ENCODE peak calls at places on chromosome 7, in four cellular contexts. H is GM12891, W is GM12878, G is K562. T is an unnamed sample.

GRCh38 chr7:105210721-105211205 is 178.0 kb downstream of the SRPK2 start:
- DNase-seq in G (no peak), W (peak), H (peak), T (no peak)

GRCh38 chr7:132760241-132760616 is 184.0 kb upstream of the PLXNA4 start:
- DNase-seq in H (no peak), G (no peak), W (no peak), T (peak)

GRCh38 chr7:131072505-131073091 is 255.1 kb upstream of the MKLN1 start:
- DNase-seq in W (no peak), H (no peak), G (peak), T (peak)

GRCh38 chr7:20201380-20201779 is 15.8 kb downstream of the MACC1 start:
- DNase-seq in W (no peak), H (no peak), G (no peak), T (peak)

GRCh38 chr7:77696643-77697534 is 630 bp downstream of the RSBN1L start:
- DNase-seq in G (peak), H (no peak), W (no peak), T (peak)

GRCh38 chr7:135620980-135621850 is 41.1 kb upstream of the STMP1 start:
- DNase-seq in W (no peak), G (peak), H (no peak), T (peak)

GRCh38 chr7:42237162-42237821 is at the start of gene GLI3:
- DNase-seq in G (peak), H (peak), W (no peak), T (peak)

GRCh38 chr7:104550362-104550761 is 222.0 kb downstream of the LHFPL3 start:
- DNase-seq in W (no peak), G (no peak), H (no peak), T (no peak)

GRCh38 chr7:103074519-103075336 is at the start of the genes ARMC10 and FBXL13:
- DNase-seq in H (peak), W (peak), G (peak), T (peak)

GRCh38 chr7:8111282-8111681 is 142.7 kb downstream of the GLCCI1 start:
- DNase-seq in G (no peak), H (no peak), W (no peak), T (no peak)

GRCh38 chr7:150379590-150380379 is 655 bp downstream of the ZNF775 start:
- DNase-seq in W (no peak), G (no peak), H (no peak), T (no peak)

GRCh38 chr7:27739914-27740448 is at the start of gene TAX1BP1:
- DNase-seq in G (peak), H (peak), W (peak), T (peak)

GRCh38 chr7:127252380-127252718 is 392 bp downstream of the GRM8 start:
- DNase-seq in W (no peak), G (no peak), H (no peak), T (no peak)

GRCh38 chr7:151342811-151343210 is 1.2 kb downstream of the NUB1 start:
- DNase-seq in W (no peak), H (no peak), G (no peak), T (no peak)

GRCh38 chr7:50449501-50449880 is 659 bp downstream of the FIGNL1 start:
- DNase-seq in G (no peak), W (no peak), H (no peak), T (no peak)

GRCh38 chr7:50448823-50449222 is 1.3 kb downstream of the FIGNL1 start:
- DNase-seq in G (no peak), W (no peak), H (no peak), T (no peak)

GRCh38 chr7:50450691-50451051 is 521 bp upstream of the FIGNL1 start:
- DNase-seq in W (no peak), H (no peak), G (no peak), T (no peak)

GRCh38 chr7:50446542-50446960 is 3.6 kb downstream of the FIGNL1 start:
- DNase-seq in G (no peak), W (peak), H (no peak), T (no peak)

DNA sequence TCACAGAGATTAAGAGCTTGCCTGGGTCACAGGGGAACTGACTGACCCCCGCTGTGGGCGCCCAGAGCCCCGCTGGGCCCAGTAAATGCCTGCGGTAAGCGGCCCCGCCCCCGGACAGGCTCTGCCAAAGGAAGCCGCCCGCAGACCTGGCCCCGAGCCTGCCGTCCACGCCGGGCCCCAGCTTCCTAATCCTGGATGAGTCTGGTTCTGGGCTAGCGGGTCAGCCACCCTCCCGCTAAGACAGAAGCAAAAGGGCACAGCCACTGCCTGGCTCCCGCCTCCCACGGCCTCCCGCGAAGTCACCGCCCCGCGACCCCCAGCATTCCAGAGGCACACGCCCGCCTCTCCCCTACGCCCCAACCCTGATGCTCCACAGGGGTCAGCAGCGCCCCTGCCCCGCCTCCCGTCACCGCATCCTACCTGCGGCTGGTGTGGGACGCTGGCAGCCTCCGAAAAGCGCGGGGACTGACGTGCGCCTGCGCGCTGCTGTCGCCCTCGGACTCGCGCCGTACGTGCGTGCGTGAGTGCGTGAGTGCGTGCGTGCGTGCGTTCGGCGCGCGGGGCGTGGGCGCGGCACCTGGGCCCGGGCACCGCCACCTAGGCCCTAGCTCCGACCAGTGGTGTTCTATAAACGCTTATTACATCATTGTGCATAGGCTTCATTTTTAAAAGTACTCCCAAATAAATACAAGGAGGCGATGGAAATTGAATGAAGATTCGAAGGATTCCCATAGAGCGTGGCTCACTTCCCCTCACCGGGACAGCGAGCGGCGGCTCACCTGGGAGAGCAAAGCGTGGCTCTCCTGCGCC is at the start of gene FIGNL1:
- DNase-seq in W (peak), G (peak), H (peak), T (peak)
- TF ChIP-seq SPI1 in W (no peak), G (no peak), H (peak), T (peak)

GRCh38 chr7:99551329-99551728 is 585 bp downstream of the FAM200A start:
- DNase-seq in G (no peak), H (no peak), W (no peak), T (no peak)
- TF ChIP-seq SPI1 in G (no peak), H (no peak), W (no peak), T (no peak)

GRCh38 chr7:90621130-90621891 is 25.2 kb downstream of the CDK14 start:
- DNase-seq in H (no peak), W (no peak), G (no peak), T (peak)
- TF ChIP-seq SPI1 in H (no peak), W (no peak), G (no peak), T (no peak)

DNA sequence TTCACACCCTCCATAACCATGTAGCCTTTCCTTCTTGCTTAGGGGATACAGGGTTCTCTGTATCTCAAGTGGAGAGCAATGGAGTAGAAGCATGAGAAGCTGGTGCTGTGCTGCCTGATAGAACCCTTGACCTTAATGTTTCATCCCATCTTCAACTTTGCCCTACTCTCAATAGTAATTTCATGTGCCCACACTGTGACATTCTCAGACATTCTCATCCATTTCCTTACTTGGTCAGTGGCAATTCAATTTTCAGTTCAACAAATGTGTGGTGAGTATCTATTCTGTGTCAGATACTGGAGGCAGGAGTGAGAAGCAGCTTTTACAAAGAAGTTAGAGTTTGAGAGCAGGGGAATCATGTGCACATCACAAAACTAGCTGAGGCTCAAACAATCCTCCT is 16.1 kb downstream of the STRIP2 start:
- DNase-seq in W (no peak), G (no peak), H (no peak), T (no peak)
- TF ChIP-seq SPI1 in W (no peak), G (no peak), H (no peak), T (no peak)

GRCh38 chr7:91045626-91046025 is 218.6 kb upstream of the FZD1 start:
- DNase-seq in G (no peak), W (no peak), H (no peak), T (no peak)
- TF ChIP-seq SPI1 in G (no peak), W (no peak), H (no peak), T (no peak)

DNA sequence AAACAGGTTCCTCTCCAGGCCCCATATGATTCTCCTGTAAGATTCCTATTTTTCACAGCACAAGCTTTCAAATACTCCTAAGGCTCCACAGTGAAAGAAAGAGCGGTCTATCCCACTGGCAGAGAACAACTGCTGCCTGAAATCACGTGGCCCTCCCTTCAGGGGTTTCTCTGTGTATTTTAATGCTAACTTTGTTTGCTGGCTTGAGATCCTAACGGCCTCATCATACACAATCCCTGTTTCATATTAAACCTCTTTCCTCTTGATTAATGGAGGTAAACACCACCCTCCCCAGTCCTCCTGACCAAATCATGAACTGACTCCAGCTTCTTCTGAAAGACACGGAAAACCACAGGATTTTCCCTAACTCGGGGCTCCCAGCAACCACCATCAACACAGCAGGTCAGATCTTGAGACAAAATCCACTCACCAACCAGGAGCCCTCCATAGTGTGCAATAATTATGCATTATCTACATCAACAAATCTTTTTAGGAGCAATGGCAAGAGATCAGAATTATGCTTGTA is 178.5 kb downstream of the TNS3 start:
- DNase-seq in G (no peak), H (no peak), W (no peak), T (no peak)
- TF ChIP-seq SPI1 in G (no peak), H (no peak), W (no peak), T (no peak)

DNA sequence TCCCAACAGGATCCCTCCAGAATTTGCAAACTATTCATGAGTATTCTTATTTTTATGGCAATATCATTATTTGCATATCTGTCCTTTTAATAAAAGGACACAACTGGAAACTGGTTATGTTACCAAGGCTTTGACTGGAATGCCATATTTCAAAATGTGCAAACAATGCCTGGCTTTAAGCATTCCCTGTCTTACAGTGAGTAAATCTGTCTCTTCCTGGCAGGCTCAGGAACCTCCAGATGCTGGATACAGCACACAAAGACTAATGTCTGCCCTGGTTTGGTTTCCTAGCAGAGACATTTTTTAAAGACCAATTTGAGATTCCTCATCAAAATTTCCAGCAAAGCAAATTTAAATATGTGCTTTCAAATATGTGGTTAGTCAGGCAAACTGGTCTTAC is 31.4 kb downstream of the RNF216 start:
- DNase-seq in G (no peak), W (no peak), H (no peak), T (no peak)
- TF ChIP-seq SPI1 in G (no peak), W (no peak), H (no peak), T (no peak)

GRCh38 chr7:82445226-82445625 is 1.6 kb upstream of the CACNA2D1 start:
- DNase-seq in G (no peak), H (no peak), W (no peak), T (no peak)

GRCh38 chr7:82442492-82443043 is 1.0 kb downstream of the CACNA2D1 start:
- DNase-seq in W (no peak), G (no peak), H (no peak), T (no peak)

GRCh38 chr7:82443044-82443800 is at the start of gene CACNA2D1:
- DNase-seq in W (no peak), H (peak), G (peak), T (no peak)

GRCh38 chr7:82444220-82445049 is 858 bp upstream of the CACNA2D1 start:
- DNase-seq in W (no peak), H (no peak), G (no peak), T (no peak)

DNA sequence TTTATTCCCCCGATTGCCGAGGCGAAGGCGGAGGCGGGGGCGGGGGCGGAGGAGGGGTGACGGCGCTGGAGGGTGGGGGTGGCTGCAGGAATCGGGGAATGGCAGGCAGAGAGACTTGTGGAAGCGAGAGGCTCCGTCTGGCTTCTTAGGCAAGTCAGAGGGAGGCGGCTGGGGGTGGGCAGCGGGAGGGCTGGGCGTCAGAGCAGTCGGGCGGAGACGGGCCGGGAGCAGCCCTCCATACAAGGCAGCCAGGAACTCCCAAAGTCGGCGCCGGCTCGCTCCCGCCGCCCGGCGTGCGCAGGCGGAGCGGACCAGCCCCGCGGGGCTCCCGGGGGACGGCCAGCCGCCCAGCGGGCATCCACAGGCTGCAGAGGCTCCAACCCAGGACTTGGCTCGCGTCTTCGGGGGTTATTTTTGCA is 233 bp upstream of the CACNA2D1 start:
- DNase-seq in H (peak), G (no peak), W (no peak), T (no peak)
- TF ChIP-seq SPI1 in H (no peak), G (no peak), W (no peak), T (no peak)

GRCh38 chr7:100053201-100053600 is 3.6 kb downstream of the ZSCAN21 start:
- DNase-seq in W (no peak), G (no peak), H (peak), T (peak)
- TF ChIP-seq SPI1 in W (no peak), G (no peak), H (no peak), T (no peak)

DNA sequence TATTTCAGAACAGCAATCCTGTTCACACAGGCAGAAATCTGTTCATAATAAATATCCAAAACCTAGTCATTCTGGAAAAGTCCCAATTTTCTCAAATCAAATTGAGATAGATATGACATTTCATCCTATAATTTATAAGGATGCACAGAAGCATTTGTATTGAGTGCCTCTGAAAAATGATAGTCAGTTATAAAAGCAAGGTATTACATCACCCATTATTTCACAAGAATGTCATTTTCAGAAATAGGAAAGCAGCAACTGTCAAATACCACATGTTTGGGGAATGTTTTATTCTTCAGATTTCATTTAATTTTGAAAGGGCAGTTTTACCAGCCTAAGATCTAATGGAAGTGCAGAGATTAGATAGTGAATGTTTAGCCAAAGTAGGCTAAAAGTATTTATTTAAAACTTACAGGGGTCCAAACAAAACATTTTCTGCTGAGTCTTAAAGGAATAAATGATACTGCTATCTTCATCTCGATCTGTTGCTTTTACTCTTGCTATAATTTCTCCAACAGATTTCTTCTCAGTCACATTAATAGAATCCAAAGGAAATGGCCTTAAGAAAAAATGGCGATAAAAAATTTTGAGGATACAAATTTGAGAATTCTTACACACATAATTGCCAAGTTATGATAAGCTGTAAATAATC is 185.8 kb downstream of the HGF start:
- DNase-seq in G (no peak), H (no peak), W (no peak), T (no peak)
- TF ChIP-seq SPI1 in G (no peak), H (no peak), W (no peak), T (no peak)